ENCODE peak calls at places on chromosomes 4 and X, in seven cellular contexts. L, X, J, K, G, A and P are unnamed samples.

GRCh38 chrX:119475389-119476101 is 7.3 kb downstream of the SLC25A5 start:
- DNase-seq in L (no peak), X (peak), J (no peak), K (no peak), G (no peak), A (no peak), P (peak)

GRCh38 chrX:120402363-120402762 is 40.5 kb downstream of the ATP1B4 start:
- DNase-seq in L (no peak), X (no peak), J (no peak), K (no peak), G (no peak), A (no peak), P (peak)

GRCh38 chr4:148283665-148284064 is 158.5 kb downstream of the NR3C2 start:
- DNase-seq in L (no peak), X (no peak), J (no peak), K (no peak), G (no peak), A (no peak), P (no peak)

GRCh38 chrX:41014776-41015175 is 70.5 kb upstream of the USP9X start:
- DNase-seq in L (no peak), X (peak), J (no peak), K (no peak), G (no peak), A (no peak), P (no peak)

GRCh38 chrX:38806875-38807601 is 5.8 kb downstream of the MID1IP1 start:
- DNase-seq in L (no peak), X (no peak), J (no peak), K (no peak), G (peak), A (no peak), P (no peak)

GRCh38 chr4:55397521-55398321 is 2.0 kb downstream of the TMEM165 start:
- DNase-seq in L (no peak), X (peak), J (no peak), K (no peak), G (no peak), A (no peak), P (peak)

GRCh38 chr4:69689530-69690111 is 36.6 kb upstream of the UGT2A1 start:
- DNase-seq in L (no peak), X (peak), J (no peak), K (no peak), G (no peak), A (no peak), P (no peak)

GRCh38 chr4:3830774-3831528 is 64.8 kb downstream of the ADRA2C start:
- DNase-seq in L (no peak), X (no peak), J (no peak), K (no peak), G (no peak), A (no peak), P (no peak)

GRCh38 chr4:26912810-26913209 is 52.2 kb downstream of the STIM2 start:
- DNase-seq in L (no peak), X (no peak), J (no peak), K (no peak), G (no peak), A (no peak), P (no peak)

GRCh38 chrX:43474321-43474720 is 181.8 kb upstream of the MAOA start:
- DNase-seq in L (no peak), X (no peak), J (no peak), K (no peak), G (no peak), A (no peak), P (no peak)

GRCh38 chr4:28269426-28269825 is 1408.8 kb downstream of the STIM2 start:
- DNase-seq in L (no peak), X (no peak), J (no peak), K (no peak), G (no peak), A (no peak), P (no peak)

GRCh38 chr4:30721353-30722091 is 1.4 kb downstream of the PCDH7 start:
- DNase-seq in L (no peak), X (peak), J (no peak), K (peak), G (peak), A (peak), P (peak)

GRCh38 chr4:176052744-176053143 is 12.9 kb upstream of the WDR17 start:
- DNase-seq in L (no peak), X (no peak), J (no peak), K (no peak), G (no peak), A (no peak), P (no peak)

GRCh38 chr4:69522554-69522953 is 26.8 kb upstream of the UGT2B4 start:
- DNase-seq in L (no peak), X (no peak), J (no peak), K (no peak), G (no peak), A (no peak), P (no peak)

GRCh38 chr4:128286474-128287158 is 997 bp downstream of the PGRMC2 start:
- DNase-seq in L (no peak), X (peak), J (no peak), K (no peak), G (peak), A (peak), P (peak)

GRCh38 chrX:54785901-54786300 is 12.2 kb downstream of the ITIH6 start:
- DNase-seq in L (no peak), X (no peak), J (no peak), K (no peak), G (no peak), A (no peak), P (no peak)

GRCh38 chr4:142846729-142847606 is 867 bp upstream of the INPP4B start:
- DNase-seq in L (no peak), X (peak), J (peak), K (no peak), G (peak), A (peak), P (no peak)

GRCh38 chrX:135345328-135345645 is 36.0 kb downstream of the ETDC start:
- DNase-seq in L (no peak), X (peak), J (peak), K (no peak), G (peak), A (peak), P (peak)

GRCh38 chr4:39469429-39470077 is 10.7 kb downstream of the LIAS start:
- DNase-seq in L (no peak), X (peak), J (no peak), K (no peak), G (peak), A (peak), P (peak)

GRCh38 chr4:1315838-1316536 is 26.3 kb downstream of the MAEA start:
- DNase-seq in L (no peak), X (no peak), J (no peak), K (no peak), G (no peak), A (no peak), P (no peak)

GRCh38 chrX:11321986-11322385 is 28.8 kb downstream of the AMELX start:
- DNase-seq in L (no peak), X (no peak), J (peak), K (no peak), G (no peak), A (no peak), P (no peak)

GRCh38 chr4:47561331-47561730 is 76.3 kb downstream of the ATP10D start:
- DNase-seq in L (no peak), X (no peak), J (no peak), K (no peak), G (peak), A (no peak), P (no peak)

GRCh38 chr4:76694056-76694455 is 203.9 kb downstream of the SOWAHB start:
- DNase-seq in L (no peak), X (no peak), J (no peak), K (no peak), G (no peak), A (no peak), P (no peak)

GRCh38 chrX:44770111-44770510 is 73.7 kb upstream of the DUSP21 start:
- DNase-seq in L (no peak), X (no peak), J (no peak), K (no peak), G (no peak), A (no peak), P (no peak)

GRCh38 chr4:87005690-87006461 is 71.1 kb downstream of the AFF1 start:
- DNase-seq in L (no peak), X (no peak), J (no peak), K (no peak), G (no peak), A (peak), P (no peak)

GRCh38 chr4:88823058-88823919 is 125.7 kb upstream of the NAP1L5 start:
- DNase-seq in L (peak), X (peak), J (peak), K (peak), G (peak), A (peak), P (peak)

GRCh38 chrX:72129661-72130060 is 2.1 kb downstream of the RTL5 start:
- DNase-seq in L (no peak), X (no peak), J (no peak), K (no peak), G (no peak), A (no peak), P (no peak)

GRCh38 chr4:125951275-125951887 is 636.6 kb downstream of the FAT4 start:
- DNase-seq in L (no peak), X (peak), J (no peak), K (no peak), G (no peak), A (no peak), P (peak)

GRCh38 chrX:48934581-48935331 is 15.9 kb upstream of the PIM2 start:
- DNase-seq in L (no peak), X (no peak), J (no peak), K (no peak), G (no peak), A (no peak), P (no peak)

GRCh38 chr4:95591278-95591677 is 42.5 kb upstream of the UNC5C start:
- DNase-seq in L (no peak), X (no peak), J (no peak), K (no peak), G (no peak), A (no peak), P (no peak)

GRCh38 chrX:103538728-103539127 is 19.4 kb upstream of the RAB40A start:
- DNase-seq in L (no peak), X (peak), J (no peak), K (no peak), G (no peak), A (no peak), P (no peak)

GRCh38 chrX:97284531-97284930 is 400.8 kb downstream of the RPA4 start:
- DNase-seq in L (no peak), X (no peak), J (no peak), K (no peak), G (no peak), A (no peak), P (no peak)

GRCh38 chr4:109183851-109184345 is 118.6 kb downstream of the COL25A1 start:
- DNase-seq in L (no peak), X (peak), J (no peak), K (no peak), G (no peak), A (no peak), P (peak)

GRCh38 chr4:63784822-63785221 is 624.4 kb downstream of the TECRL start:
- DNase-seq in L (no peak), X (no peak), J (no peak), K (no peak), G (no peak), A (no peak), P (no peak)

GRCh38 chrX:87338510-87338909 is 179.1 kb upstream of the KLHL4 start:
- DNase-seq in L (no peak), X (peak), J (no peak), K (no peak), G (no peak), A (no peak), P (no peak)

DNA sequence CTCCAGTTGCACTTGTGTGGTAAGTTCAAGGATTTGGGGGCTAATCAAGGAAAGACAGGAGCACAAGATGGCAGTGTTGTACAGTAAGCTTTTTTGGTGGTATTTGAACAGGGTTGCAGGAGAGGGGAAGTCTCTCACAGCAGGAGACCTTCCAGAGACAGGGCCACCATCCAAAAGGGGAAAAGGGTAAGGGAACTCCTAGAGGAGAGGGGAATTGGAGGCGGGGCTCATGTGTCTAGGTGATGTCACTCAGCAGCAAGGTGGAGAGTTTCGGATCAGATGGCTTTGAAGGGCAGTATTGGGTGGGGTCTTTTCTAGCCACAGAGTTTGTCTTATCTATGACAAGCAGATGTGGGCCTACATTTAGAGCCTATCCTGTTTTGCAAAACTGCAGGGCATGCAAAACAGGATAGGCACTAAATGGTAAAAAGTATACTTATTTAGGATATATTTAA is 13.4 kb upstream of the RNF175 start:
- DNase-seq in L (no peak), X (no peak), J (no peak), K (no peak), G (no peak), A (no peak), P (peak)
- TF ChIP-seq CTCF in L (no peak), X (peak), J (no peak), K (no peak), G (no peak), A (no peak), P (no peak)

GRCh38 chr4:4855293-4856070 is 4.0 kb upstream of the MSX1 start:
- DNase-seq in L (no peak), X (no peak), J (no peak), K (peak), G (no peak), A (no peak), P (no peak)

GRCh38 chr4:4853921-4854648 is 5.4 kb upstream of the MSX1 start:
- DNase-seq in L (no peak), X (no peak), J (no peak), K (peak), G (no peak), A (no peak), P (no peak)

GRCh38 chr4:4853371-4853823 is 6.1 kb upstream of the MSX1 start:
- DNase-seq in L (no peak), X (no peak), J (no peak), K (no peak), G (no peak), A (no peak), P (no peak)

GRCh38 chr4:4856071-4857000 is 3.1 kb upstream of the MSX1 start:
- DNase-seq in L (no peak), X (no peak), J (no peak), K (peak), G (no peak), A (no peak), P (peak)

DNA sequence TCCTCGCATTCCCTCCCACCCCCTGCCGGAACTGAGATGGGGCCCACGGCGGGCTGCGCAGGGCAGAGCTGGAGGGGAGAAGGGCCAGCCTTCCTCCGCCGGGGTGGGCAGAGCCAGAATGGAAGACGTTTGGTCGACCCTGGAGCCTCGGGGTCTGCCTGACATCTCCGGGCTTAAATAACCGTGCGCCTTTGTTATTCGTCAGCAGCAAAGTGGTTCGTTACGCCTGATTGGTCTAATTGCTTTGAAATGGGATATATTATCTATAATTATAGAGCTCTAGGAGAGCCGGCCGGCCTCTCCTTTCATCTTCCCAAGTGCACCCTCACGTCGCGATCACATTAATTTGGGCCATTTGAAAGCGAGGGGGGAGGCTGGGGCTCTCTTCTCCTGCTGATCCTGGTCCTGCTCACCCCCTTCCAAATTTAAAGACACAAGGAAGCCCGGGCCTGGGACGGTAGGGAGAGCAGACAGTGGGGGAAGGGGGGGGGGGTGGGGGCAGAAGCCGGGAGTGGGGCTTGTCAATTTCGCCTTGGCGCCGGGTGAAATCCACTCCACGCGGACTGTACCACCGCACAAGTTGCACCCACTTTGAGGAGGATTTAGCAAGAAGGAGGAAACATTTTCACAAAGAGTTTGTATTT is 4.7 kb upstream of the MSX1 start:
- DNase-seq in L (no peak), X (no peak), J (no peak), K (peak), G (no peak), A (no peak), P (no peak)
- H3K4me3 ChIP-seq in L (no peak), X (no peak), J (no peak), K (no peak), G (no peak), A (no peak), P (no peak)

DNA sequence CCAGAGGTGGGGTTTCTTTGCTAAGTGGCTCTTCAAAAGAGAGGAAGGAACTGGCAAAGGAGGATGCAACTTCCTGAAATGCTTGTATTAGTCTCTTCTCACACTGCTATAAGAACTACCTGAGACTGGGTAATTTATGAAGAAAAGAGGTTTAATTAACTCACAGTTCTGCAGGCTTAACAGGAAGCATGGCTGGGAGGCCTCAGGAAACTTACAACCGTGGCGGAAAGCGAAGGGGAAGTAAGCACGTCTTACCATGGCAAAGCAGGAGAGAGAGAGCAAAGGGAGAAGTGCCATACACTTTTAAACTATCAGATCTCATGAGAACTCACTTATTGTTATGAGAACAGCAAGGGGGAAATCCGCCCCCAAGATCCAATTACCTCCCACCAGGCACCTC is 505.7 kb downstream of the ZNF674 start:
- DNase-seq in L (no peak), X (no peak), J (no peak), K (no peak), G (no peak), A (no peak), P (no peak)
- TF ChIP-seq CTCF in L (no peak), X (no peak), J (no peak), K (no peak), G (no peak), A (no peak), P (no peak)

GRCh38 chr4:73597594-73597993 is 22.6 kb downstream of the RASSF6 start:
- DNase-seq in L (no peak), X (no peak), J (no peak), K (no peak), G (no peak), A (no peak), P (no peak)

GRCh38 chr4:73603307-73603710 is 16.9 kb downstream of the RASSF6 start:
- DNase-seq in L (no peak), X (peak), J (no peak), K (no peak), G (peak), A (peak), P (peak)

GRCh38 chr4:73596001-73596400 is 24.2 kb downstream of the RASSF6 start:
- DNase-seq in L (no peak), X (no peak), J (no peak), K (no peak), G (no peak), A (no peak), P (no peak)

GRCh38 chr4:73600917-73601316 is 19.3 kb downstream of the RASSF6 start:
- DNase-seq in L (no peak), X (no peak), J (no peak), K (no peak), G (no peak), A (no peak), P (no peak)

GRCh38 chr4:73599182-73599581 is 21.1 kb downstream of the RASSF6 start:
- DNase-seq in L (no peak), X (peak), J (no peak), K (no peak), G (peak), A (peak), P (peak)
- H3K4me3 ChIP-seq in L (no peak), X (no peak), J (no peak), K (no peak), G (no peak), A (no peak), P (no peak)

GRCh38 chr4:45280121-45280520 is 553.8 kb upstream of the GNPDA2 start:
- DNase-seq in L (no peak), X (no peak), J (no peak), K (no peak), G (no peak), A (no peak), P (no peak)

GRCh38 chr4:45284400-45285085 is 558.2 kb upstream of the GNPDA2 start:
- DNase-seq in L (no peak), X (no peak), J (no peak), K (peak), G (no peak), A (no peak), P (no peak)

DNA sequence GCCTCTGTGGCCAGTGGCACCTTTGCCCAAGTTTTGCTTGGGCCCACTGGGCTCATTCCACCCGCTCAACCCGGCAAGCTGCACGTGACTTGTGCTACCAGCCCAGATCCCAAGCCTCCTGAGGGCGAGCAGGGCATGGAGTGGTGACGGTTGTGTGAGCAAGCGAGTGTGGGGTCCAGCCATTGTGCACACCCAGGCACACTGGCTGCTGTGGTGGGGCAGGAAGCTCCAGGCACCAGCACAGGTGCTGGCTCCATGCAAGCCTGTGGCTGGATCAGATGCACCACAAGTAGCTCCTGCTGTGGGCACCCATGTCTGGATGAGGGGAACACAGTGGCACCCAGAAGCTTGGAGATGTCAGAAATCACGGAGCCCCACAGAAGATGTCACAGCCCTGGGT is 557.0 kb upstream of the GNPDA2 start:
- DNase-seq in L (no peak), X (no peak), J (no peak), K (peak), G (no peak), A (no peak), P (no peak)
- TF ChIP-seq CTCF in L (no peak), X (no peak), J (no peak), K (no peak), G (no peak), A (no peak), P (no peak)

GRCh38 chr4:185016946-185017797 is 1.1 kb upstream of the HELT start:
- DNase-seq in L (no peak), X (peak), J (no peak), K (no peak), G (no peak), A (no peak), P (no peak)
- H3K4me3 ChIP-seq in L (no peak), X (no peak), J (no peak), K (no peak), G (no peak), A (no peak), P (no peak)